ENCODE peak calls at places on chromosomes 16 and 17, in five cellular contexts. Q is lung, X is left ventricle myocardium inferior, S is spleen, M is fibroblast of mammary gland. N is an unnamed sample.

GRCh38 chr17:27980035-27980434 is 62.4 kb upstream of the NLK start:
- DNase-seq in S (no peak), M (peak; percentile 69), Q (no peak), X (no peak), N (peak; percentile 92)

GRCh38 chr16:3311496-3311895 is 6.2 kb downstream of the ZNF75A start:
- DNase-seq in X (no peak), S (no peak), M (no peak), Q (no peak), N (no peak)

GRCh38 chr16:73730496-73731090 is 566.0 kb upstream of the PSMD7 start:
- DNase-seq in S (no peak), X (no peak), M (no peak), Q (no peak), N (no peak)

GRCh38 chr17:2194778-2195417 is 108.7 kb downstream of the SMG6 start:
- DNase-seq in X (no peak), Q (no peak), M (no peak), S (no peak), N (peak; percentile 52)

GRCh38 chr17:42131971-42132370 is 9.4 kb downstream of the HSPB9 start:
- DNase-seq in M (no peak), Q (no peak), S (no peak), X (no peak), N (no peak)

GRCh38 chr16:81831722-81832126 is 52.6 kb downstream of the PLCG2 start:
- DNase-seq in Q (peak; percentile 71), X (peak; percentile 40), S (peak; percentile 95), M (no peak), N (no peak)

GRCh38 chr16:19167710-19168172 is 299 bp upstream of the SYT17 start:
- DNase-seq in S (peak; percentile 88), Q (peak; percentile 72), X (peak; percentile 67), M (peak; percentile 63), N (peak; percentile 73)

GRCh38 chr17:75535119-75535537 is 9.6 kb downstream of the LLGL2 start:
- DNase-seq in X (no peak), S (peak; percentile 88), M (no peak), Q (no peak), N (no peak)

GRCh38 chr17:18324140-18325049 is 9.3 kb downstream of the SMCR8 start:
- DNase-seq in M (peak; percentile 11), S (no peak), X (no peak), Q (no peak), N (no peak)

GRCh38 chr16:81738831-81739496 is 40.1 kb upstream of the PLCG2 start:
- DNase-seq in X (peak; percentile 53), M (no peak), Q (peak; percentile 70), S (peak; percentile 98), N (no peak)

GRCh38 chr16:84199861-84200260 is 8.9 kb downstream of the ADAD2 start:
- DNase-seq in S (peak; percentile 83), X (no peak), Q (no peak), M (no peak), N (peak; percentile 27)

GRCh38 chr16:81693047-81693446 is 86.0 kb upstream of the PLCG2 start:
- DNase-seq in M (no peak), S (no peak), Q (no peak), X (no peak), N (no peak)

GRCh38 chr16:1564325-1564724 is 30.9 kb downstream of the TMEM204 start:
- DNase-seq in Q (no peak), M (no peak), S (no peak), X (no peak), N (no peak)

GRCh38 chr17:9179602-9180001 is 158.3 kb downstream of the NTN1 start:
- DNase-seq in M (no peak), S (no peak), X (no peak), Q (no peak), N (no peak)

GRCh38 chr16:14263011-14263410 is 191.9 kb downstream of the MRTFB start:
- DNase-seq in Q (no peak), S (no peak), M (no peak), X (no peak), N (no peak)

GRCh38 chr17:78804777-78805176 is 22.7 kb upstream of the CYTH1 start:
- DNase-seq in S (no peak), Q (no peak), M (peak; percentile 25), X (no peak), N (no peak)

GRCh38 chr16:87688876-87689815 is 76.6 kb downstream of the KLHDC4 start:
- DNase-seq in S (no peak), M (no peak), X (no peak), Q (no peak), N (no peak)

DNA sequence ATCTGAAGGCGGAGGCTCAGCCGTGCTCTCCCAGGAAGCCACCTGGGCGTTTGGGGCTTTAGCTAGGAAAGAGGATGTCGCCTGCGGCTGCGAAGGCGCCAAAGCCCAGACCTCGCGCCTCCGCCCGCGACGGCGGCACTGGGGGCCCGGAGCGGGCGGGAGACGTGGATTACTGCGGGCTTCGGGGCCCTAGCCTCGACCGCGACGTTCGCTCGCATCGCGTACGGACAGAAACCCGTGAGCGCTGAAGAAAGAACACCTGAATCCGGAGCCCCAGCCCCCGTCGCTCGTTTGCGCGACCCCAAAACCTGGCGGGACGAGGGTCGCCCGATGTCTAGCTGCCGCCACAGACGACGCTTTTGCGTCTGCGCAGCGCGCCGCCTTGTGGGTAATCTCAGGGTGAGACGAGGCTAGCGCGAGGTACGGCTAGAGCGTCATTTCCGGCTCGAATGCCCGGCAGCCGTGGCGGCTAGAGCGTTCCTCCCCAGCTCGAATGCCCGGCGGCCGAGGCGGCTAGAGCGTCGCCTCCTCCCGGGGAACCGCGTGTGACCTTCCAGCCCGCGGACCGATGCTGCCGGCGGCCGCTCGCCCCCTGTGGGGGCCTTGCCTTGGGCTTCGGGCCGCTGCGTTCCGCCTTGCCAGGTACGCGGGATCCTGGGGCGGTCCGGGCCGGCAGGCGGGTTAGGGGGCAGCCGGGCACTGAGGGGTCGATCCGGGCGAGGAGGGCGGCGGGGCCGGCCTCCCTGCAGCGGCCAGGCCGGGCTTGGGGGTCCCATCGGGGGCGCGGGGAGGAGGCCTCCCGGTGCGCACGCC is at the start of gene MRPL12:
- DNase-seq in M (peak; percentile 89), S (peak; percentile 99), Q (peak; percentile 94), X (peak; percentile 94), N (peak; percentile 94)
- TF ChIP-seq CTCF in M (no peak), S (peak; percentile 74), Q (peak; percentile 16), X (no peak), N (no peak)

DNA sequence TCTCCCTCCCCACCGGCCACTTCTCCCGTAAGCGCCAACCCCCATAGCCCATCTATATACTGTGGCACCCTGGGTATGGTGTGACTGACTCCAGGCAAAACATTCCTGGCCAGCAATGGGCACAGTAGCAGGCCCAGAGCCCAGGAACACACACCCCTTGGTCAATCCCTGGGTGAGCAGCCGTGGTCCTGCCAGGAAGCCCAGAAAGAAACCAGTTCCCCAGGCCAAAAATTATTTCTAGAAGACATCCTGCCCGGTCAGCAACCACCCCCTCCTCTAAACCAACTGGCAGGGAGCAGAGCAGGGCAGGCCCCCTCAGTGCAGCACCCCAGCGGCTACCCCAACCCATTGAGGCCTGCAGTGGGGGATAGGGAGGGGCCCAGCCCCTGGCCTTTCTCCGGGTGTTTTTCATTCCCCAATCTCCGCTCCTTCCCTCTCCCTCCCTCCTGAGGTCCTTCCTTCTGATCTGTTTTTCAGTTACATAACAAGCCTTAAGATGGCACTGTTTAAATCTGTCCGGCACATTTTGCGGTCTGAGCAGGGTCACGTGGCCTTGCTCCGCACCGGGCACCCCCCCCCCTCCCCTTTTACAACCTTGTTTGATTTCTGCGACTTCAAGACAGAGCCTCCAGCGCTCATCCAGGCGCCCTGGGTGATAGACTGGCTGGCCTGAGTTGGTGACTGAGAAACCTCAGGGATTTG is 2.0 kb downstream of the NPTX1 start:
- DNase-seq in X (no peak), M (peak; percentile 41), Q (no peak), S (no peak), N (peak; percentile 28)
- H3K4me3 ChIP-seq in X (no peak overlapping the region), M (no peak overlapping the region), Q (no peak overlapping the region), S (no peak overlapping the region), N (no peak overlapping the region)

GRCh38 chr16:7650446-7650845 is 317.8 kb downstream of the RBFOX1 start:
- DNase-seq in M (no peak), S (no peak), X (no peak), Q (no peak), N (no peak)
- TF ChIP-seq CTCF in M (no peak), S (no peak), X (no peak), Q (no peak), N (no peak)

GRCh38 chr17:10278218-10278617 is 79.8 kb upstream of the GAS7 start:
- DNase-seq in M (no peak), X (no peak), Q (no peak), S (no peak), N (no peak)
- H3K4me3 ChIP-seq in M (no peak overlapping the region), X (peak overlapping the region; percentile 32), Q (no peak overlapping the region), S (no peak overlapping the region), N (no peak overlapping the region)

GRCh38 chr17:44266402-44267164 is 1.4 kb downstream of the SLC4A1 start:
- DNase-seq in X (no peak), M (peak; percentile 8), S (no peak), Q (no peak), N (no peak)
- TF ChIP-seq CTCF in X (no peak), M (no peak), S (no peak), Q (no peak), N (no peak)

GRCh38 chr17:31004160-31004559 is 33.3 kb downstream of the RNF135 start:
- DNase-seq in M (no peak), Q (no peak), S (no peak), X (no peak), N (no peak)

GRCh38 chr17:31002047-31002446 is 31.2 kb downstream of the RNF135 start:
- DNase-seq in Q (no peak), S (no peak), M (no peak), X (no peak), N (peak; percentile 44)

GRCh38 chr17:31003225-31003866 is 32.5 kb downstream of the RNF135 start:
- DNase-seq in X (no peak), M (no peak), S (no peak), Q (no peak), N (no peak)

GRCh38 chr17:31008374-31009035 is 37.7 kb downstream of the RNF135 start:
- DNase-seq in X (peak; percentile 63), Q (peak; percentile 64), S (peak; percentile 92), M (peak; percentile 59), N (peak; percentile 58)

DNA sequence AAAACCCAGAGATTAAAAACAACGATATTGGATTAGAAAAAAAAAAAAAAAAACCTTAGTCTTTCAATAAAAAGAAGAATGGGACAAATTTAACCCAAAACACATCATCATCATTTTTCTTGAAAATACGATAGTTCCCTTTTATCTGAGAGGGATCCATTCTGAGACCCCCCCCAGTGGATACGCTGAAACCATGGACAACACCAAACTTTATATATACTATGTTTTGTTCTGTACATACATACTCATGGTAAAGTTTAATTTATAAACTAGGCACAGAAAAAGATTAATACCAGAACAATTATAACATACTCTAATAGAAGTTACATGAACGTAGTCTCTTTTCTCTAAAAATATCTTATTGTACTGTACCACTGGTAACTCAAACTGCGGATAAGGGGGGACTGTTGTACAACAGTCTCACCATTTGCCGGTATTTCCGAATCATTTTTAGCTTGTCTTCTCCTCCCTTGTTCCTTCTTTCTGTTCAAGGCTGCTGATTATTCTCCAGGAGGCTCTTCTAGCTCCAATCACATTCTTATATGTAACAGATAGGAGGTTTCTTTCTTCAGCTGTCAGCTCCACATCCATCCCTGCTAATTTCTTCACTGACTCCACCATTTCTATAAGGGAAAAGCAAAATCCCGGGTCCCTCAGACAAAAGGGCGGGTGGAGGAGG is 37.0 kb downstream of the RNF135 start:
- DNase-seq in S (no peak), Q (no peak), M (no peak), X (no peak), N (no peak)
- H3K4me3 ChIP-seq in S (peak overlapping the region; percentile 64), Q (peak overlapping the region; percentile 71), M (peak overlapping the region; percentile 61), X (peak overlapping the region; percentile 79), N (peak overlapping the region; percentile 57)

DNA sequence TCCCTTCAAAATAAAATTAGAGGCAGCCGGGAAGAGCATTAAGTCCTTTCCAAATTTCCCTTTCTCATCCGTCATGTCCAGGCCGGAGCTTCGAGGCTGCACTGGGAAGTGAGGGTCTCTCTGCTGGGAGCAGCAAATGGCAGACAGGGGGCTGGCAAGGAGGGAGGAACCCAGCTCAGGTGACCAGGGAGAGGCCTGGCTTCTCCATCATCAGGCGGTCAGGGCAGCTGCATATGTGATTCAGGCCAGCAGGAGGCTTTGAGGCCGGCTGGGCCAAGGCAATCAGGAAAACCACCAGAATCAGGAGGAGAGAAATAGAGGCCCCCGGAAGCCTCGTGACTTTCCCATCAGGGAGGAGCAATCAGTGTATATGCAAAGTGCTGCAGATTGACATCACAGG is 85.0 kb upstream of the RPL38 start:
- DNase-seq in M (no peak), Q (no peak), S (no peak), X (no peak), N (no peak)
- TF ChIP-seq CTCF in M (no peak), Q (no peak), S (no peak), X (no peak), N (no peak)

N was measured in epithelial cell of esophagus.